ENCODE peak calls at places on chromosomes 16 and 17, in seven cellular contexts. O, A, S, B, J, F and N are unnamed samples.

GRCh38 chr17:9044796-9045470 is 23.6 kb downstream of the NTN1 start:
- DNase-seq in O (no peak), A (no peak), S (no peak), B (no peak), J (no peak), F (no peak), N (no peak)

GRCh38 chr17:5785867-5786509 is 201.7 kb upstream of the NLRP1 start:
- DNase-seq in O (no peak), A (no peak), S (peak; percentile 29), B (no peak), J (no peak), F (no peak), N (no peak)

GRCh38 chr16:47888142-47888541 is 267.7 kb downstream of the ABCC12 start:
- DNase-seq in O (no peak), A (no peak), S (no peak), B (no peak), J (no peak), F (no peak), N (no peak)

GRCh38 chr17:79047291-79047920 is 23.4 kb downstream of the C1QTNF1 start:
- DNase-seq in O (peak; percentile 31), A (no peak), S (no peak), B (no peak), J (no peak), F (no peak), N (no peak)

GRCh38 chr16:75550211-75550662 is 5.8 kb downstream of the TMEM231 start:
- DNase-seq in O (peak; percentile 78), A (peak; percentile 2), S (peak; percentile 88), B (no peak), J (no peak), F (no peak), N (no peak)

GRCh38 chr16:57544129-57544653 is 1.7 kb downstream of the ADGRG5 start:
- DNase-seq in O (peak; percentile 27), A (no peak), S (no peak), B (no peak), J (no peak), F (no peak), N (no peak)

GRCh38 chr17:63286254-63286653 is 159.9 kb downstream of the CYB561 start:
- DNase-seq in O (no peak), A (no peak), S (no peak), B (no peak), J (no peak), F (no peak), N (no peak)

GRCh38 chr17:61425682-61426481 is 26.2 kb downstream of the TBX2 start:
- DNase-seq in O (peak; percentile 51), A (no peak), S (no peak), B (no peak), J (no peak), F (no peak), N (no peak)

GRCh38 chr17:6040473-6040872 is 29.7 kb upstream of the WSCD1 start:
- DNase-seq in O (no peak), A (no peak), S (no peak), B (no peak), J (no peak), F (no peak), N (no peak)

GRCh38 chr17:81299846-81300585 is 4.9 kb upstream of the SLC38A10 start:
- DNase-seq in O (no peak), A (no peak), S (no peak), B (no peak), J (no peak), F (no peak), N (no peak)

GRCh38 chr16:55466209-55466608 is 12.8 kb upstream of the MMP2 start:
- DNase-seq in O (no peak), A (no peak), S (no peak), B (no peak), J (no peak), F (no peak), N (no peak)

GRCh38 chr16:57514371-57514770 is 22.0 kb downstream of the CCDC102A start:
- DNase-seq in O (no peak), A (no peak), S (no peak), B (no peak), J (no peak), F (no peak), N (no peak)

GRCh38 chr16:27204232-27204915 is 1.0 kb downstream of the KDM8 start:
- DNase-seq in O (no peak), A (no peak), S (no peak), B (no peak), J (no peak), F (no peak), N (no peak)

GRCh38 chr16:88353691-88354090 is 29.1 kb upstream of the ZNF469 start:
- DNase-seq in O (no peak), A (no peak), S (no peak), B (no peak), J (no peak), F (no peak), N (no peak)

GRCh38 chr17:2777242-2777867 is 18.9 kb upstream of the RAP1GAP2 start:
- DNase-seq in O (peak; percentile 86), A (no peak), S (no peak), B (no peak), J (peak; percentile 21), F (no peak), N (no peak)

GRCh38 chr17:21395764-21396163 is 19.6 kb downstream of the KCNJ12 start:
- DNase-seq in O (no peak), A (no peak), S (no peak), B (no peak), J (no peak), F (no peak), N (no peak)

GRCh38 chr17:35555695-35556094 is 4.9 kb downstream of the SLFN14 start:
- DNase-seq in O (no peak), A (no peak), S (no peak), B (no peak), J (no peak), F (no peak), N (no peak)

GRCh38 chr16:89357055-89357454 is 133.3 kb downstream of the ANKRD11 start:
- DNase-seq in O (peak; percentile 82), A (no peak), S (no peak), B (no peak), J (no peak), F (peak; percentile 26), N (no peak)

GRCh38 chr17:15462962-15463361 is 4.5 kb downstream of the CDRT4 start:
- DNase-seq in O (no peak), A (no peak), S (no peak), B (no peak), J (no peak), F (no peak), N (no peak)

GRCh38 chr16:67555795-67556212 is 6.5 kb upstream of the CTCF start:
- DNase-seq in O (no peak), A (no peak), S (peak; percentile 79), B (no peak), J (no peak), F (no peak), N (no peak)

GRCh38 chr16:53625221-53625620 is 78.4 kb downstream of the RPGRIP1L start:
- DNase-seq in O (peak; percentile 20), A (no peak), S (no peak), B (no peak), J (no peak), F (no peak), N (no peak)

GRCh38 chr16:19783363-19783762 is 65.3 kb downstream of the IQCK start:
- DNase-seq in O (no peak), A (no peak), S (no peak), B (no peak), J (no peak), F (no peak), N (no peak)

GRCh38 chr17:51056813-51057510 is 63.7 kb downstream of the SPAG9 start:
- DNase-seq in O (peak; percentile 24), A (peak; percentile 2), S (peak; percentile 77), B (peak; percentile 13), J (peak; percentile 5), F (no peak), N (peak; percentile 20)

GRCh38 chr16:90019543-90020259 is 445 bp upstream of the DBNDD1 start:
- DNase-seq in O (peak; percentile 99), A (peak; percentile 47), S (peak; percentile 48), B (peak; percentile 42), J (peak; percentile 65), F (peak; percentile 25), N (peak; percentile 80)

GRCh38 chr17:44871546-44871945 is 23.9 kb downstream of the HIGD1B start:
- DNase-seq in O (no peak), A (no peak), S (no peak), B (no peak), J (no peak), F (no peak), N (no peak)